ENCODE peak calls at places on chromosomes 11 and 22, in four cellular contexts. J, W, T and U are unnamed samples.

GRCh38 chr22:27906241-27906640 is 12.8 kb downstream of the PITPNB start:
- DNase-seq in W (no peak), T (no peak), J (no peak), U (no peak)

GRCh38 chr22:37019309-37020191 is at the start of the genes MPST and TST:
- DNase-seq in W (peak; percentile 83), T (peak; percentile 94), J (peak; percentile 89), U (peak; percentile 78)

GRCh38 chr11:125784678-125785077 is 3.2 kb upstream of the PATE3 start:
- DNase-seq in J (no peak), W (no peak), T (no peak), U (no peak)

GRCh38 chr11:1751521-1751921 is 1.1 kb upstream of the IFITM10 start:
- DNase-seq in W (no peak), T (no peak), J (no peak), U (no peak)

GRCh38 chr11:77776455-77776854 is 44.1 kb downstream of the RSF1 start:
- DNase-seq in T (peak; percentile 17), W (no peak), J (no peak), U (no peak)

GRCh38 chr11:16604784-16605439 is 133.5 kb upstream of the C11orf58 start:
- DNase-seq in W (no peak), J (peak; percentile 68), T (peak; percentile 83), U (peak; percentile 28)

GRCh38 chr11:20158597-20159257 is 1.5 kb downstream of the DBX1 start:
- DNase-seq in J (peak; percentile 53), T (peak; percentile 96), W (peak; percentile 17), U (no peak)

GRCh38 chr22:38292694-38293093 is 19.9 kb upstream of the TMEM184B start:
- DNase-seq in W (no peak), J (no peak), T (no peak), U (no peak)